ENCODE peak calls at places on chromosomes 11 and 22, in seven cellular contexts. Y is AG09319, D is astrocyte of the spinal cord, K is HepG2, A is dorsolateral prefrontal cortex, U is psoas muscle, Q is CD14-positive monocyte. Z is an unnamed sample.

GRCh38 chr11:29676993-29677392 is 339.8 kb downstream of the KCNA4 start:
- DNase-seq in U (no peak), Q (no peak), D (no peak), Y (no peak), K (no peak), A (no peak), Z (no peak)

GRCh38 chr22:17772963-17773605 is 1.2 kb downstream of the BID start:
- DNase-seq in D (peak), K (no peak), Q (peak), U (no peak), A (no peak), Y (no peak), Z (no peak)

GRCh38 chr11:57460017-57460755 is at the start of gene RTN4RL2:
- DNase-seq in Y (no peak), U (peak), K (peak), A (peak), Q (no peak), D (peak), Z (no peak)

GRCh38 chr22:40525250-40525884 is 111.2 kb downstream of the MRTFA start:
- DNase-seq in D (no peak), U (peak), Y (no peak), A (peak), Q (peak), K (peak), Z (no peak)

GRCh38 chr22:46280999-46281623 is 13.3 kb downstream of the TTC38 start:
- DNase-seq in A (no peak), K (no peak), D (no peak), Y (no peak), Q (no peak), U (no peak), Z (no peak)

GRCh38 chr11:121104223-121104831 is 3.3 kb downstream of the TECTA start:
- DNase-seq in Y (no peak), D (no peak), U (peak), Q (no peak), A (no peak), K (no peak), Z (no peak)

GRCh38 chr11:23948831-23949230 is 548.0 kb upstream of the LUZP2 start:
- DNase-seq in U (no peak), Y (no peak), A (no peak), Q (no peak), K (no peak), D (peak), Z (no peak)

GRCh38 chr11:88246680-88247079 is 71.4 kb upstream of the RAB38 start:
- DNase-seq in Q (no peak), Y (peak), A (no peak), K (no peak), D (peak), U (no peak), Z (no peak)

GRCh38 chr11:68014157-68014965 is 4.2 kb downstream of the ALDH3B1 start:
- DNase-seq in Q (peak), U (peak), K (no peak), A (no peak), D (peak), Y (peak), Z (peak)

GRCh38 chr22:46410291-46410808 is 74.8 kb downstream of the TRMU start:
- DNase-seq in Y (no peak), A (no peak), K (no peak), Q (no peak), D (no peak), U (no peak), Z (no peak)

GRCh38 chr11:57650739-57651090 is 1.0 kb upstream of the YPEL4 start:
- DNase-seq in Q (no peak), K (no peak), D (no peak), Y (no peak), U (no peak), A (no peak), Z (no peak)

GRCh38 chr22:27927608-27928007 is 8.6 kb upstream of the PITPNB start:
- DNase-seq in K (no peak), Y (no peak), D (no peak), U (no peak), Q (no peak), A (no peak), Z (no peak)

GRCh38 chr22:44729391-44730012 is 22.9 kb upstream of the ARHGAP8 start:
- DNase-seq in Y (peak), D (peak), U (peak), K (no peak), Q (no peak), A (peak), Z (no peak)

GRCh38 chr22:16961477-16962186 is 46.4 kb downstream of the GAB4 start:
- DNase-seq in D (no peak), Y (no peak), Q (no peak), U (no peak), K (no peak), A (no peak), Z (peak)

GRCh38 chr22:44026630-44027511 is 2.8 kb downstream of the PARVB start:
- DNase-seq in D (peak), A (peak), U (peak), Q (peak), Y (no peak), K (no peak), Z (no peak)

GRCh38 chr11:28679795-28680194 is 571.6 kb downstream of the METTL15 start:
- DNase-seq in A (no peak), D (peak), Q (no peak), K (no peak), U (no peak), Y (peak), Z (no peak)

GRCh38 chr11:19316434-19316833 is 75.7 kb upstream of the E2F8 start:
- DNase-seq in U (peak), D (no peak), Q (no peak), A (peak), Y (no peak), K (no peak), Z (no peak)

GRCh38 chr11:16291729-16292128 is 64.6 kb downstream of the SOX6 start:
- DNase-seq in A (no peak), U (no peak), K (no peak), Q (no peak), Y (no peak), D (no peak), Z (no peak)

GRCh38 chr11:15816270-15816871 is 540.0 kb downstream of the SOX6 start:
- DNase-seq in A (no peak), U (no peak), K (no peak), Q (peak), Y (no peak), D (peak), Z (no peak)

GRCh38 chr11:94304559-94304958 is at the start of gene IZUMO1R:
- DNase-seq in U (no peak), Y (no peak), Q (no peak), D (no peak), A (no peak), K (no peak), Z (no peak)

GRCh38 chr22:32775957-32776356 is 25.5 kb upstream of the TIMP3 start:
- DNase-seq in K (peak), D (no peak), Q (no peak), Y (no peak), A (no peak), U (no peak), Z (no peak)

GRCh38 chr22:32780726-32781310 is 20.7 kb upstream of the TIMP3 start:
- DNase-seq in A (no peak), Y (no peak), U (no peak), Q (no peak), K (no peak), D (no peak), Z (no peak)

GRCh38 chr22:32777997-32778396 is 23.5 kb upstream of the TIMP3 start:
- DNase-seq in U (no peak), A (no peak), K (no peak), Q (no peak), D (no peak), Y (no peak), Z (no peak)

GRCh38 chr22:32776800-32777199 is 24.7 kb upstream of the TIMP3 start:
- DNase-seq in D (no peak), A (no peak), K (no peak), Y (no peak), Q (peak), U (no peak), Z (no peak)

GRCh38 chr22:32776397-32776796 is 25.1 kb upstream of the TIMP3 start:
- DNase-seq in Y (no peak), U (no peak), K (no peak), D (no peak), A (no peak), Q (no peak), Z (no peak)
- TF ChIP-seq CTCF in Y (no peak), U (no peak), K (no peak), D (no peak), A (no peak), Q (no peak), Z (no peak)

GRCh38 chr11:871472-871871 is 28.8 kb downstream of the TSPAN4 start:
- DNase-seq in A (no peak), U (no peak), D (no peak), Y (no peak), Q (no peak), K (no peak), Z (no peak)

GRCh38 chr11:869399-870126 is 26.9 kb downstream of the TSPAN4 start:
- DNase-seq in U (no peak), A (no peak), Q (no peak), Y (no peak), K (no peak), D (no peak), Z (no peak)

GRCh38 chr11:870418-870817 is 27.8 kb downstream of the TSPAN4 start:
- DNase-seq in D (no peak), K (no peak), Y (no peak), Q (no peak), U (no peak), A (no peak), Z (no peak)

GRCh38 chr11:868802-869201 is 26.1 kb downstream of the TSPAN4 start:
- DNase-seq in A (no peak), U (no peak), K (no peak), Q (no peak), Y (no peak), D (no peak), Z (no peak)

DNA sequence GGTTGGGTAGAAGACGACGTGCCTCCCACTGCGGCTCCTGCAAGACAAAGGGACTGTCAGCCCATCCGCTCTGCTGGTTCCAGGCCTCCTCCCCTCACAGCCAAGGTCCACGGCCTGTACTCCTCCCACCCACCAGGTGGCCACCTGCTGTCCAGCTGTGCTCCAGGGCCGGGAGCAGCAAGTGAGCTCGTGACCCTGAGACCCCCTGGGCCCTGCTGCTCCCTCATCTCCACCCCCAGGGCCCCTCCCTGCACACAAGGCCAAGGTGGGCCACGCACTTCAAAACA is 27.4 kb downstream of the TSPAN4 start:
- DNase-seq in A (no peak), Y (no peak), U (no peak), D (no peak), Q (no peak), K (peak), Z (no peak)
- TF ChIP-seq CTCF in A (no peak), Y (no peak), U (no peak), D (peak), Q (peak), K (peak), Z (peak)

GRCh38 chr11:135033545-135033944 is 621.5 kb upstream of the B3GAT1 start:
- DNase-seq in Y (no peak), D (peak), Q (no peak), A (peak), U (no peak), K (peak), Z (no peak)
- TF ChIP-seq CTCF in Y (no peak), D (peak), Q (no peak), A (peak), U (no peak), K (peak), Z (peak)

GRCh38 chr11:107123022-107123421 is 104.7 kb upstream of the GUCY1A2 start:
- DNase-seq in Q (no peak), D (no peak), Y (no peak), U (no peak), A (no peak), K (no peak), Z (no peak)
- TF ChIP-seq CTCF in Q (no peak), D (no peak), Y (no peak), U (no peak), A (no peak), K (no peak), Z (peak)

GRCh38 chr11:69803022-69803421 is 16.2 kb downstream of the FGF3 start:
- DNase-seq in D (no peak), Q (no peak), A (no peak), K (no peak), U (no peak), Y (no peak), Z (no peak)

GRCh38 chr11:69803604-69804218 is 15.5 kb downstream of the FGF3 start:
- DNase-seq in U (no peak), A (no peak), Q (no peak), D (no peak), Y (no peak), K (no peak), Z (no peak)

GRCh38 chr11:69800278-69800677 is 18.9 kb downstream of the FGF3 start:
- DNase-seq in U (no peak), Q (no peak), A (no peak), Y (no peak), K (no peak), D (no peak), Z (no peak)

GRCh38 chr11:69799582-69799981 is 19.6 kb downstream of the FGF3 start:
- DNase-seq in Y (no peak), A (no peak), Q (no peak), U (no peak), D (no peak), K (peak), Z (no peak)

GRCh38 chr11:69801513-69802335 is 17.5 kb downstream of the FGF3 start:
- DNase-seq in A (no peak), K (peak), Y (no peak), U (no peak), Q (no peak), D (no peak), Z (no peak)
- TF ChIP-seq CTCF in A (peak), K (peak), Y (peak), U (peak), Q (peak), D (peak), Z (peak)

GRCh38 chr11:61294717-61295595 is at the start of gene VWCE:
- DNase-seq in D (peak), K (peak), Q (peak), A (peak), Y (no peak), U (peak), Z (no peak)

GRCh38 chr11:61295596-61295926 is 445 bp upstream of the VWCE start:
- DNase-seq in K (no peak), Q (no peak), A (no peak), Y (no peak), D (no peak), U (no peak), Z (no peak)

GRCh38 chr11:61293869-61294716 is 1.0 kb downstream of the VWCE start:
- DNase-seq in Q (no peak), D (peak), A (peak), Y (no peak), K (peak), U (peak), Z (no peak)

GRCh38 chr11:61290905-61291690 is 4.0 kb downstream of the VWCE start:
- DNase-seq in D (no peak), U (no peak), A (no peak), K (no peak), Q (no peak), Y (no peak), Z (no peak)
- TF ChIP-seq CTCF in D (peak), U (no peak), A (no peak), K (peak), Q (no peak), Y (no peak), Z (peak)

GRCh38 chr11:20598487-20598886 is 921 bp upstream of the SLC6A5 start:
- DNase-seq in Q (no peak), U (no peak), A (no peak), K (no peak), Y (no peak), D (no peak), Z (no peak)

GRCh38 chr11:20597924-20598484 is 1.4 kb upstream of the SLC6A5 start:
- DNase-seq in Q (no peak), A (no peak), U (no peak), D (no peak), K (no peak), Y (no peak), Z (no peak)

GRCh38 chr11:20599424-20600346 is at the start of gene SLC6A5:
- DNase-seq in Q (no peak), K (peak), D (peak), U (peak), Y (no peak), A (no peak), Z (no peak)

GRCh38 chr11:20604295-20604803 is 4.9 kb downstream of the SLC6A5 start:
- DNase-seq in Q (no peak), U (no peak), D (no peak), Y (no peak), A (no peak), K (no peak), Z (no peak)

DNA sequence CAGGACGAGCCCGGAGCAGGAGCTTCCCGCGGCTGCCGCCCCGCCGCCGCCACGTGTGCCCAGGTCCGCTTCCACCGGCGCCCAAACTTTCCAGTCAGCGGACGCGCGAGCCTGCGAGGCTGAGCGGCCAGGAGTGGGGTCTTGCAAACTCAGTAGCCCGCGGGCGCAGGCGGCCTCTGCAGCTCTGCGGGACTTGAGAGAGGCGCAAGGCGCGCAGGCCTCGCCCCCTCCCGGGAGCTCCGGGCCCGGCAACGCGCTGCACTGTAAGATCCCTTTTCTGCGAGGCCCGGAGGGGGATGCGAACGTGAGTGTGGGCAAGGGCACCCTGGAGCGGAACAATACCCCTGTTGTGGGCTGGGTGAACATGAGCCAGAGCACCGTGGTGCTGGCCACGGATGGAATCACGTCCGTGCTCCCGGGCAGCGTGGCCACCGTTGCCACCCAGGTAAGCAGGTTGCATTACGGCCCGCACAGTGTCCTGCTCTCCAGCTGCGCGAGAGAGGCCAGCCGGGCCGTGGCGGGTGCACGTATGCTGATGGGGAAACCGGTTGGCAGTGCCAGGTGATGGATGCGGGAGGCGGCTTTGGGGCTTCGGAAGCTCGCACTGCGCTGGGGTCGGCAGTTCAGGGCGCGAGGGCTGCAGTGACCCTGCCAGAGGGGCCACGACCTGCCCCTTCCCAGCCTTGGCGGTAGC is 2.0 kb downstream of the SLC6A5 start:
- DNase-seq in K (no peak), D (no peak), Y (no peak), U (no peak), A (no peak), Q (no peak), Z (no peak)
- TF ChIP-seq CTCF in K (no peak), D (no peak), Y (no peak), U (no peak), A (no peak), Q (no peak), Z (no peak)

GRCh38 chr11:116170526-116171120 is 602.2 kb downstream of the BUD13 start:
- DNase-seq in D (no peak), Q (no peak), U (no peak), A (no peak), Y (no peak), K (peak), Z (no peak)
- TF ChIP-seq CTCF in D (no peak), Q (no peak), U (no peak), A (no peak), Y (no peak), K (peak), Z (peak)

GRCh38 chr22:19036523-19037273 is 85.5 kb downstream of the DGCR2 start:
- DNase-seq in A (no peak), K (no peak), U (no peak), D (no peak), Q (peak), Y (no peak), Z (no peak)
- TF ChIP-seq CTCF in A (no peak), K (peak), U (no peak), D (peak), Q (no peak), Y (peak), Z (peak)

DNA sequence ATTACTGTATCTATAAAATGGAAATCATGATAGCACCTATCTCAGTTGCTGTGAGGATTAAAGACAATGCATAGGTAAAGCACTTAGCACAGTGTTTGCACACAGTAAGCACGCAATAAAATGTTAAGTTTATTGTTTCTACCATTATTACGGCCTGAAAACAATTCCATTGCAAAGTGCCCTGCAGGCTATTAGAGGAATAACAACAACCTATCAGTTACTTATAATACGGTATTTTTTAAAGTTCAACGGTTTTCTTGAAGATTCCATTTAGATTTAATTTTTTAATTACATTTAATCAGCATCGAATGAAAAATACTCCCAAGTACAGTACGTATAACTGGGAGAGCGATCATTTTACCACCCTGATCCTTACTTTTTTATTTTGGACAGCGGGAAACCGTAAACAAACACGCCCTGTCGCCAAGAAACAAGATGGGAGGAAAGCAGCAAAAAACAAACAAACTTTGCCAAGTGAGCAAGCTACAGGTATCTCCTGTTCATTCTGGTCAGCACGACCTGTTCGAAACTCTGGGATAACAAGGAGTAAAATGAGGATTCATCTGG is 892 bp downstream of the SLC36A4 start:
- DNase-seq in A (no peak), Y (no peak), U (no peak), D (no peak), K (no peak), Q (no peak), Z (no peak)
- TF ChIP-seq CTCF in A (no peak), Y (peak), U (peak), D (peak), K (no peak), Q (peak), Z (peak)